ENCODE peak calls at places on chromosomes 4 and X, in four cellular contexts. B is IMR-90, M is mesenchymal stem cell, T is H1. Z is an unnamed sample.

GRCh38 chr4:10590896-10591295 is 93.7 kb downstream of the CLNK start:
- DNase-seq in T (no peak), M (no peak), B (peak), Z (no peak)

GRCh38 chr4:136831553-136831952 is 700.7 kb downstream of the PCDH18 start:
- DNase-seq in M (no peak), B (no peak), T (peak), Z (no peak)

GRCh38 chrX:63754141-63754859 is 30.7 kb downstream of the ARHGEF9 start:
- DNase-seq in M (peak), T (no peak), B (peak), Z (no peak)

GRCh38 chr4:164876680-164877324 is at the start of gene APELA:
- DNase-seq in M (peak), T (no peak), B (no peak), Z (no peak)

GRCh38 chrX:76427560-76428242 is at the start of gene MAGEE1:
- DNase-seq in B (peak), M (peak), T (no peak), Z (peak)

GRCh38 chrX:133594156-133594555 is 178.9 kb upstream of the GPC4 start:
- DNase-seq in M (no peak), B (no peak), T (no peak), Z (no peak)

GRCh38 chr4:108029731-108030130 is 40.0 kb downstream of the HADH start:
- DNase-seq in T (no peak), M (peak), B (peak), Z (no peak)

GRCh38 chr4:88592600-88593448 is 544 bp downstream of the HERC3 start:
- DNase-seq in T (no peak), M (peak), B (peak), Z (peak)

DNA sequence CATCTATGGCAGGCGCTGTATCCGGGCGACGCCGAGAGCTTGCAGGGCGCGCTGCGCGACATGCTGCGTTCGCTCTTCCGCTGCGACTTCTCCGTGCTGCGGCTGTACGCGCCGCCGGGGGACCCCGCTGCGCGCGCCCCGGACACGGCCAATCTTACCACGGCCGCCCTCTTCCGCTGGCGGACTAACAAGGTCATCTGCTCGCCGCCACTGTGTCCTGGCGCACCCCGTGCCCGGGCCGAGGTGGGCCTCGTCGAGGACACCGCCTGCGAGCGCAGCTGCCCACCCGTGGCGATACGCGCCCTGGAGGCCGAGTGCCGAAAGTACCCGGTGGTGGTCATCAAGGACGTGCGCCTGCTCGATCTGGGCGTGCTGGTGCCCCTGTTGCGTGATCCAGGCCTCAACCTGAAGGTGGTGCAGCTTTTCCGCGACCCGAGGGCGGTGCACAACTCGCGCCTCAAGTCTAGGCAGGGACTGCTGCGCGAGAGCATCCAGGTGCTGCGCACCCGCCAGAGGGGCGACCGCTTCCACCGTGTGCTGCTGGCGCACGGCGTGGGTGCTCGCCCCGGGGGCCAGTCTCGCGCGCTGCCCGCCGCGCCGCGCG is 874 bp downstream of the CHST7 start:
- DNase-seq in B (no peak), T (no peak), M (peak), Z (no peak)
- H3K9ac ChIP-seq in B (no peak), T (peak), M (peak), Z (no peak)

DNA sequence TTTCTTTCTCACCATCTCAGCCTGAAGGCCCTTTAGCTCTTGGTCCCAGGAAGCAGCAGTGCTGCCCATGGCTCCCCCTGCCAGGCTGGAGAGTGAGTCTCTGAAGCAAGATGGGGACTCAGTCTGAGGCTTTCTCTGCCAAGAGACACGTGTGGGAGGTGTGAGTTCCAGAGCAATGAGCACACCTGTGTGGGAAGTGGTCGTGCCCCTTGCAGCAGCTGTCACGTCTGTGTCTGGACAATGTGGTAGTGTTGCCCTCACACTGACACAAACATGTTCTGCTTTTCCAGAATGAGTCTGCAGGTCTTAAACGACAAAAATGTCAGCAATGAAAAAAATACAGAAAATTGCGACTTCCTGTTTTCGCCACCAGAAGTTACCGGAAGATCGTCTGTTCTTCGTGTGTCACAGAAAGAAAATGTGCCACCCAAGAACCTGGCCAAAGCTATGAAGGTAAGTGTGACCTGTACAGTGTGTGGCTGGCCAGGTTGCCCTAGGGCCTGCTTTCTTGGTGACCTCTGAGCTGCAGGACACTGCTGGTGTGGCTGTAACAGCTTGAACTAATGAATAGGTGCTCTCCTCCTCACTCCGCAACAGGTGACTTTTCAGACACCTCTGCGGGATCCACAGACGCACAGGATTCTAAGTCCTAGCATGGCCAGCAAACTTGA is 1.9 kb downstream of the TACC3 start:
- DNase-seq in B (no peak), M (no peak), T (no peak), Z (no peak)
- H3K4me3 ChIP-seq in B (no peak), M (no peak), T (no peak), Z (peak)

GRCh38 chrX:106611682-106612402 is at the start of gene RADX:
- DNase-seq in B (peak), M (peak), T (peak), Z (peak)

GRCh38 chrX:106613277-106613676 is 1.5 kb downstream of the RADX start:
- DNase-seq in M (no peak), B (no peak), T (no peak), Z (no peak)

GRCh38 chrX:106611323-106611681 is 476 bp upstream of the RADX start:
- DNase-seq in M (no peak), B (no peak), T (no peak), Z (no peak)

GRCh38 chrX:106615041-106615440 is 3.3 kb downstream of the RADX start:
- DNase-seq in M (peak), T (no peak), B (no peak), Z (no peak)

DNA sequence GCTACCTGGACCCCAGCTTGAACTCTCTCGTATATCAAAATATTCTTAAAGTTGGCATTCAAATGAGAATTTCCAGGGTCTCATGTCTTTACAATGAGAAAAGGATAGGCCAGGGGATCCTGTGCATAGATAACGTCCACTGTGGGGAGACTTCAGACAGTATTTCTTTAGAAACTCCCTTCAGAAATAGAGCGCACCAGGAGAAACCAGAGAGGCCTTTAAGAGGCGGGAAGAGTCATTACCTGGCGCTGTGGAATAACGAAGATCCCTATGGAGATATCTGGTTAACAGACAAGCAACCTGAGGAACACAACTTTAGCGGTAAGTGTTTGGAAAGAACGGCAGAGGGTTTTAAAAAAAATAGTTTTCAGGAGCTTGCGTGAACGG is 618 bp downstream of the RADX start:
- DNase-seq in B (no peak), M (peak), T (no peak), Z (no peak)
- H3K14ac ChIP-seq in B (no peak), M (no peak), T (no peak), Z (no peak)

DNA sequence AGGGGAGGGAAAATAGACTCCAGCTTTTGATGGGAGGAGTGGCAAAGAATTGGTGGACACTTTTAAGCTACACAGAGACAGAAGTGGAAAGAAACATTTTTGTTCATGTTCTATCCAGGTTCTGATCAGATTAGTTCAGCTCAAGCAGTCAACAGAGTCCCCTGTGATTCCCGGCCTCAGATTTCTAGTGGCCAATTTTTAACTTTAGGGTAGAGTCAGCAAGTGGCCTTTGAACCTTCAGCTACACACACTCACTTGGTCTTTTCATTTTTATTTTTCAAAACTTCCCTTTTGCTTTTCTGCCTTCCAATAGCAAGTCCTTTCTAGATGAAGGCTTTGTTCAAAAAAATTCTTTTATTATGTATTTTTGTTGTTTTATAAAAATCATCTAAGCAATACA is 169.2 kb upstream of the RPS6KA3 start:
- DNase-seq in M (no peak), T (no peak), B (no peak), Z (no peak)
- H3K9ac ChIP-seq in M (no peak), T (no peak), B (no peak), Z (no peak)

GRCh38 chr4:146637853-146638800 is 566 bp upstream of the POU4F2 start:
- DNase-seq in T (no peak), B (no peak), M (no peak), Z (no peak)
- H3K4me3 ChIP-seq in T (peak), B (no peak), M (no peak), Z (peak)

GRCh38 chr4:4437798-4438470 is 51.0 kb downstream of the NSG1 start:
- DNase-seq in B (no peak), M (no peak), T (no peak), Z (no peak)

GRCh38 chr4:4439782-4440181 is 52.9 kb downstream of the NSG1 start:
- DNase-seq in T (no peak), B (peak), M (peak), Z (no peak)

GRCh38 chr4:4443821-4444220 is 56.9 kb downstream of the NSG1 start:
- DNase-seq in M (peak), T (no peak), B (peak), Z (no peak)

GRCh38 chr4:4438891-4439290 is 52.0 kb downstream of the NSG1 start:
- DNase-seq in B (no peak), T (no peak), M (no peak), Z (no peak)

GRCh38 chr4:4440333-4441061 is 53.6 kb downstream of the NSG1 start:
- DNase-seq in M (no peak), B (no peak), T (no peak), Z (no peak)
- H3K14ac ChIP-seq in M (no peak), B (no peak), T (no peak), Z (no peak)

GRCh38 chr4:15809473-15809872 is 31.3 kb downstream of the CD38 start:
- DNase-seq in T (no peak), M (no peak), B (no peak), Z (no peak)
- H3K9ac ChIP-seq in T (no peak), M (no peak), B (no peak), Z (no peak)

GRCh38 chr4:38387348-38387747 is 276.7 kb upstream of the KLF3 start:
- DNase-seq in T (no peak), M (no peak), B (peak), Z (no peak)
- H3K4me3 ChIP-seq in T (no peak), M (no peak), B (no peak), Z (no peak)